ENCODE peak calls at places on chromosome 11, in five cellular contexts. One of them, this sample, is unnamed.

GRCh38 chr11:1559103-1559951 is 12.7 kb downstream of the DUSP8 start:
- DNase-seq in left cardiac atrium: peak; percentile 91
- DNase-seq in LoVo: peak; percentile 60
- DNase-seq in AG09319: peak; percentile 53
- DNase-seq in NCI-H1694 treated with DMSO at 0.1 percent for 48 hours: no peak
- DNase-seq in this sample: peak; percentile 96

GRCh38 chr11:58134151-58134550 is 8.8 kb upstream of the OR9I1 start:
- DNase-seq in left cardiac atrium: no peak
- DNase-seq in LoVo: no peak
- DNase-seq in AG09319: no peak
- DNase-seq in NCI-H1694 treated with DMSO at 0.1 percent for 48 hours: no peak
- DNase-seq in this sample: no peak

GRCh38 chr11:92911478-92911877 is 58.0 kb upstream of the MTNR1B start:
- DNase-seq in left cardiac atrium: no peak
- DNase-seq in LoVo: no peak
- DNase-seq in AG09319: no peak
- DNase-seq in NCI-H1694 treated with DMSO at 0.1 percent for 48 hours: no peak
- DNase-seq in this sample: no peak

GRCh38 chr11:115462004-115462541 is 42.1 kb downstream of the CADM1 start:
- DNase-seq in left cardiac atrium: peak; percentile 18
- DNase-seq in LoVo: no peak
- DNase-seq in AG09319: no peak
- DNase-seq in NCI-H1694 treated with DMSO at 0.1 percent for 48 hours: no peak
- DNase-seq in this sample: no peak

GRCh38 chr11:17917556-17917955 is 95.3 kb downstream of the SERGEF start:
- DNase-seq in left cardiac atrium: no peak
- DNase-seq in LoVo: no peak
- DNase-seq in AG09319: no peak
- DNase-seq in NCI-H1694 treated with DMSO at 0.1 percent for 48 hours: no peak
- DNase-seq in this sample: no peak

GRCh38 chr11:86089659-86090058 is 20.8 kb upstream of the PICALM start:
- DNase-seq in left cardiac atrium: no peak
- DNase-seq in LoVo: no peak
- DNase-seq in AG09319: no peak
- DNase-seq in NCI-H1694 treated with DMSO at 0.1 percent for 48 hours: no peak
- DNase-seq in this sample: no peak

GRCh38 chr11:66937334-66937733 is 20.8 kb downstream of the PC start:
- DNase-seq in left cardiac atrium: no peak
- DNase-seq in LoVo: no peak
- DNase-seq in AG09319: no peak
- DNase-seq in NCI-H1694 treated with DMSO at 0.1 percent for 48 hours: no peak
- DNase-seq in this sample: no peak

GRCh38 chr11:15027011-15027410 is 46.4 kb upstream of the CALCB start:
- DNase-seq in left cardiac atrium: no peak
- DNase-seq in LoVo: no peak
- DNase-seq in AG09319: no peak
- DNase-seq in NCI-H1694 treated with DMSO at 0.1 percent for 48 hours: no peak
- DNase-seq in this sample: no peak

GRCh38 chr11:108224366-108224765 is 1.5 kb downstream of the ATM start:
- DNase-seq in left cardiac atrium: no peak
- DNase-seq in LoVo: no peak
- DNase-seq in AG09319: no peak
- DNase-seq in NCI-H1694 treated with DMSO at 0.1 percent for 48 hours: no peak
- DNase-seq in this sample: no peak

GRCh38 chr11:45001466-45002165 is 50.9 kb upstream of the TP53I11 start:
- DNase-seq in left cardiac atrium: no peak
- DNase-seq in LoVo: no peak
- DNase-seq in AG09319: no peak
- DNase-seq in NCI-H1694 treated with DMSO at 0.1 percent for 48 hours: no peak
- DNase-seq in this sample: no peak

GRCh38 chr11:68447015-68447801 is 13.3 kb upstream of the PPP6R3 start:
- DNase-seq in left cardiac atrium: peak; percentile 83
- DNase-seq in LoVo: peak; percentile 43
- DNase-seq in AG09319: no peak
- DNase-seq in NCI-H1694 treated with DMSO at 0.1 percent for 48 hours: peak; percentile 22
- DNase-seq in this sample: peak; percentile 47

GRCh38 chr11:108027057-108027456 is 18.4 kb downstream of the CUL5 start:
- DNase-seq in left cardiac atrium: no peak
- DNase-seq in LoVo: no peak
- DNase-seq in AG09319: no peak
- DNase-seq in NCI-H1694 treated with DMSO at 0.1 percent for 48 hours: no peak
- DNase-seq in this sample: no peak

GRCh38 chr11:62791501-62792192 is at the start of gene TMEM223:
- DNase-seq in left cardiac atrium: peak; percentile 91
- DNase-seq in LoVo: peak; percentile 87
- DNase-seq in AG09319: no peak
- DNase-seq in NCI-H1694 treated with DMSO at 0.1 percent for 48 hours: peak; percentile 43
- DNase-seq in this sample: peak; percentile 89

GRCh38 chr11:117634756-117635593 is 162.0 kb downstream of the DSCAML1 start:
- DNase-seq in left cardiac atrium: no peak
- DNase-seq in LoVo: no peak
- DNase-seq in AG09319: no peak
- DNase-seq in NCI-H1694 treated with DMSO at 0.1 percent for 48 hours: no peak
- DNase-seq in this sample: peak; percentile 71

GRCh38 chr11:71456831-71457230 is 3.8 kb downstream of the NADSYN1 start:
- DNase-seq in left cardiac atrium: peak; percentile 5
- DNase-seq in LoVo: no peak
- DNase-seq in AG09319: no peak
- DNase-seq in NCI-H1694 treated with DMSO at 0.1 percent for 48 hours: no peak
- DNase-seq in this sample: no peak

GRCh38 chr11:66958956-66959274 is 732 bp upstream of the PC start:
- DNase-seq in left cardiac atrium: no peak
- DNase-seq in LoVo: no peak
- DNase-seq in AG09319: no peak
- DNase-seq in NCI-H1694 treated with DMSO at 0.1 percent for 48 hours: no peak
- DNase-seq in this sample: no peak

GRCh38 chr11:126483796-126484195 is 128.3 kb downstream of the ST3GAL4 start:
- DNase-seq in left cardiac atrium: no peak
- DNase-seq in LoVo: no peak
- DNase-seq in AG09319: no peak
- DNase-seq in NCI-H1694 treated with DMSO at 0.1 percent for 48 hours: no peak
- DNase-seq in this sample: no peak

GRCh38 chr11:1793091-1793490 is 29.4 kb upstream of the CTSD start:
- DNase-seq in left cardiac atrium: no peak
- DNase-seq in LoVo: no peak
- DNase-seq in AG09319: no peak
- DNase-seq in NCI-H1694 treated with DMSO at 0.1 percent for 48 hours: no peak
- DNase-seq in this sample: no peak

GRCh38 chr11:31598454-31598853 is 88.9 kb downstream of the ELP4 start:
- DNase-seq in left cardiac atrium: no peak
- DNase-seq in LoVo: no peak
- DNase-seq in AG09319: no peak
- DNase-seq in NCI-H1694 treated with DMSO at 0.1 percent for 48 hours: no peak
- DNase-seq in this sample: no peak

GRCh38 chr11:117232911-117233409 is 489 bp downstream of the RNF214 start:
- DNase-seq in left cardiac atrium: peak; percentile 45
- DNase-seq in LoVo: no peak
- DNase-seq in AG09319: no peak
- DNase-seq in NCI-H1694 treated with DMSO at 0.1 percent for 48 hours: no peak
- DNase-seq in this sample: no peak

This sample was measured in putamen.